ENCODE peak calls at places on chromosomes 1 and 21, in four cellular contexts. X is mesenchymal stem cell, D is H1, F is IMR-90. S is an unnamed sample.

GRCh38 chr1:53547321-53547720 is 88.1 kb downstream of the DMRTB1 start:
- DNase-seq in F (no peak), X (no peak), D (no peak), S (no peak)

GRCh38 chr1:22317231-22317919 is 134.3 kb upstream of the ZBTB40 start:
- DNase-seq in F (no peak), D (peak; percentile 86), X (peak; percentile 25), S (peak; percentile 77)

GRCh38 chr1:181317261-181317924 is 165.9 kb upstream of the CACNA1E start:
- DNase-seq in D (no peak), F (no peak), X (no peak), S (no peak)

GRCh38 chr1:204659061-204659460 is 26.5 kb downstream of the LRRN2 start:
- DNase-seq in D (no peak), X (peak; percentile 61), F (no peak), S (no peak)

GRCh38 chr1:22709227-22709626 is 1.4 kb upstream of the EPHB2 start:
- DNase-seq in X (peak; percentile 23), F (no peak), D (no peak), S (peak; percentile 65)

GRCh38 chr1:72283204-72284083 is 1.1 kb upstream of the NEGR1 start:
- DNase-seq in F (peak; percentile 67), X (peak; percentile 83), D (peak; percentile 69), S (peak; percentile 41)

GRCh38 chr1:187725216-187725615 is 896.5 kb downstream of the PLA2G4A start:
- DNase-seq in D (no peak), F (no peak), X (no peak), S (no peak)

GRCh38 chr1:207312604-207312920 is 8.9 kb upstream of the CD55 start:
- DNase-seq in F (no peak), X (no peak), D (no peak), S (no peak)

GRCh38 chr1:51313268-51313852 is 17.0 kb downstream of the TTC39A start:
- DNase-seq in F (no peak), D (no peak), X (no peak), S (peak; percentile 67)

GRCh38 chr1:99282536-99282935 is 18.2 kb downstream of the PLPPR4 start:
- DNase-seq in D (no peak), F (no peak), X (no peak), S (no peak)

GRCh38 chr1:161890574-161890973 is 124.5 kb downstream of the ATF6 start:
- DNase-seq in F (no peak), X (no peak), D (no peak), S (no peak)

GRCh38 chr21:34983680-34984086 is 65.4 kb downstream of the RUNX1 start:
- DNase-seq in D (no peak), X (peak; percentile 73), F (peak; percentile 63), S (no peak)

GRCh38 chr21:34926784-34927548 is 122.1 kb downstream of the RUNX1 start:
- DNase-seq in X (peak; percentile 73), F (peak; percentile 44), D (no peak), S (no peak)

GRCh38 chr1:24635195-24635843 is 7.8 kb upstream of the SRRM1 start:
- DNase-seq in F (peak; percentile 83), X (peak; percentile 79), D (no peak), S (no peak)

GRCh38 chr1:119631433-119632102 is 16.5 kb downstream of the ZNF697 start:
- DNase-seq in D (peak; percentile 67), X (peak; percentile 67), F (peak; percentile 72), S (peak; percentile 68)

GRCh38 chr1:213688655-213689054 is 299.1 kb upstream of the PROX1 start:
- DNase-seq in X (no peak), D (no peak), F (no peak), S (no peak)

GRCh38 chr1:6638226-6638625 is 13.6 kb downstream of the THAP3 start:
- DNase-seq in X (no peak), D (no peak), F (peak; percentile 80), S (no peak)

GRCh38 chr1:32068891-32069590 is 3.7 kb upstream of the TMEM39B start:
- DNase-seq in X (peak; percentile 69), F (peak; percentile 62), D (no peak), S (no peak)

GRCh38 chr1:32072622-32073386 is at the start of gene TMEM39B:
- DNase-seq in D (peak; percentile 99), F (peak; percentile 95), X (peak; percentile 96), S (peak; percentile 98)

GRCh38 chr1:32073387-32074229 is 869 bp downstream of the TMEM39B start:
- DNase-seq in D (no peak), F (no peak), X (no peak), S (no peak)

GRCh38 chr1:32074841-32075240 is 2.1 kb downstream of the TMEM39B start:
- DNase-seq in X (no peak), D (no peak), F (no peak), S (no peak)

DNA sequence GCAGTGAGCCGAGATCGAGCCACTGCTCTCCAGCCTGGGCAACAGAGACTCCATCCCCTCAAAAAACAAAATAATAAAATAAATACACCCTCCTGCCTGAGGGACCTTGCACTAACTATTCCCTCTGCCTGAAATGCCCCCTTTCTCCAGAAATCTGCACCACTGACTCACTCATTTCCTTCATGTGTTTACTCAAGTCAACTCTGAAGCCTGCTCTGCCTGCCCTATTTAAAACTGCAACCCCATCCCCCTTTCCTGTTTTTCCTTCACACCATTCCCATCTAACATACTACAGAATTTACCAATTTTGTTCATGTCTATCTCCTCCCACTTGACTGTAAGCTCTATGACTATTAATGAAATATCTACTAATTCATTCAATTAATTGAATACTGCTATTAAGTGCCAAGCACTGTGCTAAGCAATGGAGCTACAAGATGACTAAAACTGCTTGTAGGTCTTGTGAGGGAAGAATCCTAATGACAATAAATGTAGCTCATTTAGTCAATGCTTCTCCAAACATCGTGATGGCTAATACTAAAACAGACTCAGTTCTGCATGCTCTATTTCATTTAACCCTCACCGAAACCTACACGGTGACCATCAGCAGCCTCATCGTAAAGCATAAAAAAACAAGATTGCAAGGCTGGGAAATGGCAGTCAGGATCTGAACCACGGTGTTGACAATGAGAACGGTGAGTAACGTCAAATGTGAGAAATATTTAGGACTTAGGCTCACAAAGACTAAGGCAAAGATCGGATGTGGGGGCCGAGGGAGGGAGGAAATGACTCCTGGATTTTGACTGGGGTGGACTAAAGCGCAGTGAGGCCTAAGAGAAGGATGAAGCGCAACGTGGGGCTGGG is 749 bp upstream of the TMEM39B start:
- DNase-seq in D (no peak), F (peak; percentile 84), X (peak; percentile 87), S (no peak)
- H4K91ac ChIP-seq in D (peak overlapping the region; percentile 71), F (peak overlapping the region; percentile 98), X (peak overlapping the region; percentile 98), S (no peak overlapping the region)

GRCh38 chr1:40130892-40131291 is 30.3 kb upstream of the RLF start:
- DNase-seq in X (no peak), F (no peak), D (no peak), S (no peak)

GRCh38 chr1:40132383-40133121 is 28.6 kb upstream of the RLF start:
- DNase-seq in F (no peak), D (no peak), X (no peak), S (no peak)

GRCh38 chr1:40133839-40134238 is 27.3 kb upstream of the RLF start:
- DNase-seq in X (no peak), F (no peak), D (no peak), S (no peak)

DNA sequence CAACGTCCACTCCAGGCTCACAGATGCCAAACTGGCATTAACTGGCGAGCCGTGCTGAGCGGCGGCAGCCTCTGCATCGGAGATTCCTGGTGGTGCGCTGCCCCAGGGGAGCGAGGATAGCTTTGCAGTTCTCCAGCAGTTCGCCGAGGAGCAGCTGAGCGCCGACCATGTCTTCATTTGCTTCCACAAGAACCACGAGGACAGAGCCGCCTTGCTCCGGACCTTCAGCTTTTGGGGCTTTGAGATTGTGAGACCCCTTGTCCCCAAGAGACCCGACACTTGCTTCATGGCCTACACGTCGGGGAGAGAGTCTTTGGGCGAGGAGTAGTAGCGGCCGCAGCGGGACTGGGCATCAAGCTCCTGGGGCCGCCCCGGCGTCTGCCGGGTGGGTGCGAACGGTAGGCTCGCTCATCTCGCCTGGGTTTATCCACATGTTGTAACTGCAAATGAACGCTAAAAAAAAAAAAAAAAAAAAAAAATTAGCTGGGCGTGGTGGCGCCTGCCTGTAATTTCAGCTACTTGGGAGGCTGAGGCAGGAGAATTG is 28.0 kb upstream of the RLF start:
- DNase-seq in D (no peak), X (no peak), F (peak; percentile 1), S (no peak)
- H2AFZ ChIP-seq in D (no peak overlapping the region), X (no peak overlapping the region), F (peak overlapping the region; percentile 89), S (no peak overlapping the region)

DNA sequence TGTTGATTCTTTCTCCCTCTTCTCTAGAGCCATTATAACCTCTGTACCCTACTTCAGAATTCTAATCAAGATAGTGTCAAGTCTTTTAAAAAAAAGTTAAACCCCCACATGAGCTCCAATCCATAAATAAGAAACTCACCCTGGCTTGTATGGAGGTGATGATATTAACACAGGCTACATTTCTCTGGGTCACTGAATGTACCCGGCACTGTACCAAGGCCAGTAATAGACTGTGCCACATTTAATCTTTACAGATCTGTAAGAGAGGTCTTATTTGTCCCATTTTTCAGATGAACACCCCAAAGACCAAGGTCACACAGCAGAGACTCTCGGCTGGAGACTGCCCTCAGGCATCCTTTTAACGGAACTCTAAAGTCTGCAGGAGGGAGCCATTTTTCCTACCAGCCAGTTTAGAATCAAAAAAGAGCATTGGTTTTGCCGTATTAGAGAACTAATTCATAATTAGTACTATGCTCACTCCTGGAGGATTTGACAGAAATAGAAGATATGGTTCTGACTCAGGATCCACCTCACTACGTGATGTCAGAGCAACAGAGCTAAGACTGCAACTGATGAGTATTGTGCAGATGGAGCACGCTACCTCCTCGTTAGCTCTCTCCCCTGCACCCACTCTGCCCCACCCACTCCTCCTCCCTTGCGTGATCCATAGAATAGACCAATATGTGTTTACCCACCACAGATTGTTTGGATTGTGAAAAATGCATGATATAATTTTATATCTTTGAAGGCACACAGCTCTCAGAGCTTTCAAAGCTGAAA is 217.1 kb upstream of the HOOK1 start:
- DNase-seq in X (no peak), F (peak; percentile 35), D (no peak), S (no peak)
- H4K91ac ChIP-seq in X (peak overlapping the region; percentile 73), F (no peak overlapping the region), D (no peak overlapping the region), S (no peak overlapping the region)

DNA sequence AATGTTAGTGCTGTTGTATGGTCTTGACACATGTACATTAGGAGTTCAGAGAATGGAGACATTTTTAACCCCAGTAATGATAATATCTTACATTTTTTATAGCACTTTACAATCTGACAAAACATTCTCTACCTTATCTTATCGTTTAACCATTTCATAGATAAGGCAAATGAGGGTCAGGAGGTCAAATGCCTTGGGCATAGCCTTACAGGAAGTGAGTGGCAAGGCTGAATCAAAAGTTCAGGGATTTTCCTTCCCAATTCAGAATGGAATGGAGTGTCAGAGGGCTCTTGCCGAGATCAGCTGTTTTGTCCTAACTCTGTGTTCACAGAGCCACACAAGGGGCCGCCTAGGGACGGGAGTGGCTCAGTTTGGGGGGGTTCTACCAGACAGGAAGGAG is 57.6 kb upstream of the AK4 start:
- DNase-seq in X (no peak), F (no peak), D (no peak), S (no peak)
- H2AFZ ChIP-seq in X (no peak overlapping the region), F (no peak overlapping the region), D (no peak overlapping the region), S (no peak overlapping the region)

DNA sequence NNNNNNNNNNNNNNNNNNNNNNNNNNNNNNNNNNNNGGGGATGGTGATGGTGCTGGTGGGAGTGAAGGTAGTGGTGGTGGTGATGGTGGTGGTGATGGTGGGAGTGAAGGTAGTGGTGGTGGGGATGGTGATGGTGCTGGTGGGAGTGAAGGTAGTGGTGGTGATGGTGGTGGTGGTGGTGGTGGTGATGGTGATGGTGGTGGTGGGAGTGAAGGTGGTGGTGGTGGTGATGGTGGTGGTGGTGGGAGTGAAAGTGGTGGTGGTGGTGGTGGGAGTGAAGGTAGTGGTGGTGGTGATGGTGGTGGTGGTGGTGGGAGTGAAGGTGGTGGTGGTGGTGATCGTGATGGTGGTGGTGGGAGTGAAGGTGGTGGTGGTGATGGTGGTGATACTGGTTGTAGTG is 93.6 kb downstream of the CRYAA start:
- DNase-seq in X (no peak), D (no peak), F (peak; percentile 19), S (peak; percentile 77)
- H4K91ac ChIP-seq in X (peak overlapping the region; percentile 1), D (no peak overlapping the region), F (no peak overlapping the region), S (no peak overlapping the region)